ENCODE peak calls at places on chromosomes 1 and 21, in five cellular contexts. L is cerebellum; A is HS-5; U is activated CD8-positive, alpha-beta memory T cell treated with anti-CD3 and anti-CD28 coated beads for 24 hours; V is keratinocyte. E is an unnamed sample.

GRCh38 chr1:24384251-24385090 is 29.1 kb downstream of the STPG1 start:
- DNase-seq in L (no peak), A (no peak), U (peak), V (no peak), E (no peak)

GRCh38 chr1:158121604-158122254 is 59.0 kb upstream of the CD1D start:
- DNase-seq in L (no peak), A (no peak), U (no peak), V (peak), E (no peak)

GRCh38 chr1:22503721-22504410 is 52.2 kb downstream of the ZBTB40 start:
- DNase-seq in L (no peak), A (no peak), U (no peak), V (no peak), E (no peak)

GRCh38 chr1:228438266-228438665 is 21.6 kb upstream of the TRIM17 start:
- DNase-seq in L (no peak), A (no peak), U (no peak), V (no peak), E (no peak)

GRCh38 chr21:26834181-26834945 is 10.8 kb downstream of the ADAMTS1 start:
- DNase-seq in L (no peak), A (no peak), U (no peak), V (no peak), E (no peak)

GRCh38 chr1:230785643-230786405 is 38.6 kb downstream of the CAPN9 start:
- DNase-seq in L (no peak), A (no peak), U (no peak), V (no peak), E (no peak)

GRCh38 chr1:35505911-35506798 is 51.0 kb downstream of the KIAA0319L start:
- DNase-seq in L (peak), A (peak), U (peak), V (no peak), E (no peak)

GRCh38 chr1:179996099-179996498 is 41.5 kb downstream of the CEP350 start:
- DNase-seq in L (no peak), A (no peak), U (no peak), V (no peak), E (no peak)

GRCh38 chr1:45205910-45206721 is at the start of gene ZSWIM5:
- DNase-seq in L (peak), A (no peak), U (peak), V (no peak), E (peak)

GRCh38 chr1:3570081-3570986 is 41.0 kb downstream of the MEGF6 start:
- DNase-seq in L (no peak), A (no peak), U (no peak), V (no peak), E (no peak)

GRCh38 chr1:219555031-219555667 is 57.8 kb downstream of the ZC3H11B start:
- DNase-seq in L (no peak), A (no peak), U (no peak), V (no peak), E (no peak)

GRCh38 chr1:207619833-207620572 is 24.9 kb upstream of the CR1L start:
- DNase-seq in L (no peak), A (no peak), U (peak), V (no peak), E (no peak)

GRCh38 chr1:59645893-59646292 is 168.9 kb upstream of the HOOK1 start:
- DNase-seq in L (no peak), A (peak), U (no peak), V (no peak), E (no peak)

GRCh38 chr1:54996869-54997710 is 1.6 kb upstream of the BSND start:
- DNase-seq in L (no peak), A (no peak), U (peak), V (no peak), E (no peak)

GRCh38 chr1:22754106-22754768 is 43.6 kb downstream of the EPHB2 start:
- DNase-seq in L (no peak), A (no peak), U (no peak), V (no peak), E (no peak)

GRCh38 chr1:19033926-19034680 is 77.6 kb upstream of the IFFO2 start:
- DNase-seq in L (no peak), A (peak), U (no peak), V (peak), E (no peak)

GRCh38 chr1:93109578-93109977 is 30.5 kb downstream of the MTF2 start:
- DNase-seq in L (no peak), A (no peak), U (no peak), V (no peak), E (no peak)

GRCh38 chr1:44170281-44170823 is 28.9 kb upstream of the KLF18 start:
- DNase-seq in L (no peak), A (peak), U (no peak), V (no peak), E (no peak)

GRCh38 chr1:159196543-159196942 is 8.1 kb upstream of the ACKR1 start:
- DNase-seq in L (no peak), A (no peak), U (no peak), V (no peak), E (no peak)

GRCh38 chr1:114902343-114902742 is 47.7 kb downstream of the SYCP1 start:
- DNase-seq in L (no peak), A (no peak), U (no peak), V (no peak), E (no peak)

GRCh38 chr1:32142446-32143301 is 34.8 kb downstream of the KPNA6 start:
- DNase-seq in L (peak), A (peak), U (no peak), V (no peak), E (peak)

GRCh38 chr1:37651803-37652202 is 17.1 kb upstream of the RSPO1 start:
- DNase-seq in L (no peak), A (no peak), U (no peak), V (no peak), E (no peak)

GRCh38 chr1:91697322-91698260 is 188.4 kb downstream of the TGFBR3 start:
- DNase-seq in L (no peak), A (peak), U (no peak), V (no peak), E (no peak)

GRCh38 chr1:63328140-63328521 is 5.8 kb downstream of the FOXD3 start:
- DNase-seq in L (no peak), A (no peak), U (no peak), V (no peak), E (no peak)